ENCODE peak calls at places on chromosomes 12 and 14, in eight cellular contexts. One of them, this sample, is unnamed.

GRCh38 chr12:108473400-108474055 is 41.5 kb upstream of the FICD start:
- DNase-seq in HL-60: no peak
- DNase-seq in fibroblast of the aortic adventitia: no peak
- DNase-seq in A549: no peak
- DNase-seq in EH: no peak
- DNase-seq in mesothelial cell of epicardium: no peak
- DNase-seq in neural crest cell: no peak
- DNase-seq in NCI-H774: no peak
- DNase-seq in this sample: no peak

GRCh38 chr12:93825926-93826599 is 148.9 kb downstream of the CRADD start:
- DNase-seq in EH: peak
- DNase-seq in HL-60: no peak
- DNase-seq in A549: no peak
- DNase-seq in NCI-H774: no peak
- DNase-seq in neural crest cell: no peak
- DNase-seq in mesothelial cell of epicardium: no peak
- DNase-seq in fibroblast of the aortic adventitia: peak
- DNase-seq in this sample: no peak

GRCh38 chr14:106509176-106509575 is 982.8 kb downstream of the TMEM121 start:
- DNase-seq in A549: no peak
- DNase-seq in HL-60: no peak
- DNase-seq in NCI-H774: no peak
- DNase-seq in mesothelial cell of epicardium: no peak
- DNase-seq in neural crest cell: no peak
- DNase-seq in EH: no peak
- DNase-seq in fibroblast of the aortic adventitia: no peak
- DNase-seq in this sample: no peak

GRCh38 chr12:45234134-45234865 is 18.4 kb downstream of the ANO6 start:
- DNase-seq in fibroblast of the aortic adventitia: peak
- DNase-seq in EH: peak
- DNase-seq in neural crest cell: no peak
- DNase-seq in HL-60: no peak
- DNase-seq in A549: peak
- DNase-seq in NCI-H774: no peak
- DNase-seq in mesothelial cell of epicardium: no peak
- DNase-seq in this sample: peak

GRCh38 chr12:126159139-126159538 is 1093.9 kb downstream of the AACS start:
- DNase-seq in fibroblast of the aortic adventitia: peak
- DNase-seq in EH: no peak
- DNase-seq in neural crest cell: no peak
- DNase-seq in mesothelial cell of epicardium: no peak
- DNase-seq in NCI-H774: no peak
- DNase-seq in A549: no peak
- DNase-seq in HL-60: no peak
- DNase-seq in this sample: no peak

GRCh38 chr12:29783773-29784666 is at the start of gene TMTC1:
- DNase-seq in mesothelial cell of epicardium: peak
- DNase-seq in fibroblast of the aortic adventitia: peak
- DNase-seq in HL-60: peak
- DNase-seq in EH: peak
- DNase-seq in neural crest cell: peak
- DNase-seq in A549: peak
- DNase-seq in NCI-H774: peak
- DNase-seq in this sample: peak

GRCh38 chr12:124566181-124567034 is 1.0 kb downstream of the NCOR2 start:
- DNase-seq in A549: peak
- DNase-seq in mesothelial cell of epicardium: peak
- DNase-seq in HL-60: no peak
- DNase-seq in fibroblast of the aortic adventitia: peak
- DNase-seq in neural crest cell: peak
- DNase-seq in NCI-H774: peak
- DNase-seq in EH: peak
- DNase-seq in this sample: peak

GRCh38 chr12:28057856-28058615 is 85.5 kb upstream of the PTHLH start:
- DNase-seq in A549: no peak
- DNase-seq in fibroblast of the aortic adventitia: peak
- DNase-seq in EH: peak
- DNase-seq in neural crest cell: no peak
- DNase-seq in mesothelial cell of epicardium: no peak
- DNase-seq in HL-60: no peak
- DNase-seq in NCI-H774: no peak
- DNase-seq in this sample: no peak

GRCh38 chr14:23544511-23545447 is 6.8 kb downstream of the ZFHX2 start:
- DNase-seq in NCI-H774: peak
- DNase-seq in fibroblast of the aortic adventitia: no peak
- DNase-seq in neural crest cell: no peak
- DNase-seq in HL-60: no peak
- DNase-seq in mesothelial cell of epicardium: no peak
- DNase-seq in A549: no peak
- DNase-seq in EH: no peak
- DNase-seq in this sample: no peak

GRCh38 chr14:72416892-72417291 is 477.0 kb downstream of the DPF3 start:
- DNase-seq in HL-60: no peak
- DNase-seq in NCI-H774: no peak
- DNase-seq in EH: no peak
- DNase-seq in neural crest cell: no peak
- DNase-seq in fibroblast of the aortic adventitia: no peak
- DNase-seq in A549: peak
- DNase-seq in mesothelial cell of epicardium: no peak
- DNase-seq in this sample: no peak

GRCh38 chr14:91415794-91416743 is 1.6 kb downstream of the CCDC88C start:
- DNase-seq in A549: no peak
- DNase-seq in EH: no peak
- DNase-seq in NCI-H774: no peak
- DNase-seq in neural crest cell: no peak
- DNase-seq in fibroblast of the aortic adventitia: no peak
- DNase-seq in HL-60: no peak
- DNase-seq in mesothelial cell of epicardium: no peak
- DNase-seq in this sample: no peak

GRCh38 chr14:93712079-93712837 is 76.0 kb downstream of the PRIMA1 start:
- DNase-seq in EH: no peak
- DNase-seq in HL-60: no peak
- DNase-seq in fibroblast of the aortic adventitia: no peak
- DNase-seq in mesothelial cell of epicardium: no peak
- DNase-seq in A549: no peak
- DNase-seq in neural crest cell: no peak
- DNase-seq in NCI-H774: no peak
- DNase-seq in this sample: no peak

GRCh38 chr12:80861636-80862378 is 75.9 kb downstream of the LIN7A start:
- DNase-seq in NCI-H774: no peak
- DNase-seq in neural crest cell: no peak
- DNase-seq in mesothelial cell of epicardium: no peak
- DNase-seq in fibroblast of the aortic adventitia: peak
- DNase-seq in A549: no peak
- DNase-seq in HL-60: peak
- DNase-seq in EH: peak
- DNase-seq in this sample: no peak

This sample was measured in mucosa of gallbladder.